ENCODE peak calls at places on chromosomes 2 and 18, in eight cellular contexts. V is left ventricle myocardium inferior, B is suprapubic skin, O is AG09309, W is retinal pigment epithelial cell, T is astrocyte of the spinal cord, G is uterus, H is lung. Z is an unnamed sample.

GRCh38 chr2:232890896-232891601 is 21.0 kb downstream of the SNORC start:
- DNase-seq in V (peak), B (peak), O (no peak), W (no peak), T (peak), G (no peak), H (peak), Z (peak)

GRCh38 chr2:120632796-120633646 is 102.6 kb upstream of the GLI2 start:
- DNase-seq in V (no peak), B (no peak), O (no peak), W (no peak), T (no peak), G (peak), H (no peak), Z (no peak)

GRCh38 chr2:235856151-235856819 is 311.9 kb downstream of the GBX2 start:
- DNase-seq in V (no peak), B (no peak), O (no peak), W (no peak), T (no peak), G (no peak), H (no peak), Z (no peak)

GRCh38 chr2:209391776-209392401 is 32.0 kb upstream of the MAP2 start:
- DNase-seq in V (no peak), B (no peak), O (no peak), W (no peak), T (peak), G (no peak), H (no peak), Z (peak)

GRCh38 chr18:76621782-76622495 is 126.9 kb upstream of the ZNF516 start:
- DNase-seq in V (no peak), B (no peak), O (no peak), W (no peak), T (peak), G (no peak), H (no peak), Z (peak)

GRCh38 chr2:84748339-84748738 is 132.5 kb downstream of the TRABD2A start:
- DNase-seq in V (no peak), B (no peak), O (no peak), W (no peak), T (no peak), G (no peak), H (no peak), Z (no peak)

GRCh38 chr18:57621252-57621607 is 406 bp downstream of the NARS1 start:
- DNase-seq in V (no peak), B (no peak), O (no peak), W (no peak), T (no peak), G (no peak), H (peak), Z (no peak)

GRCh38 chr18:1954583-1955312 is 616.6 kb downstream of the METTL4 start:
- DNase-seq in V (no peak), B (no peak), O (no peak), W (no peak), T (no peak), G (no peak), H (no peak), Z (no peak)

GRCh38 chr18:8942021-8942908 is 160.2 kb upstream of the NDUFV2 start:
- DNase-seq in V (no peak), B (no peak), O (no peak), W (no peak), T (no peak), G (no peak), H (no peak), Z (no peak)

GRCh38 chr2:213545964-213546363 is 261.7 kb downstream of the SPAG16 start:
- DNase-seq in V (no peak), B (no peak), O (no peak), W (no peak), T (no peak), G (no peak), H (no peak), Z (no peak)

GRCh38 chr2:20474757-20475566 is 28.1 kb downstream of the RHOB start:
- DNase-seq in V (no peak), B (peak), O (no peak), W (no peak), T (no peak), G (peak), H (no peak), Z (no peak)

GRCh38 chr2:152189622-152190495 is 14.3 kb upstream of the STAM2 start:
- DNase-seq in V (no peak), B (no peak), O (peak), W (peak), T (peak), G (peak), H (no peak), Z (peak)

GRCh38 chr2:160613466-160614153 is 120.0 kb upstream of the RBMS1 start:
- DNase-seq in V (no peak), B (no peak), O (peak), W (no peak), T (peak), G (no peak), H (no peak), Z (peak)

GRCh38 chr2:158932246-158932645 is 36.2 kb upstream of the TANC1 start:
- DNase-seq in V (no peak), B (no peak), O (no peak), W (no peak), T (peak), G (no peak), H (no peak), Z (peak)

GRCh38 chr18:40179647-40180175 is 1775.3 kb upstream of the PIK3C3 start:
- DNase-seq in V (no peak), B (no peak), O (no peak), W (no peak), T (peak), G (no peak), H (no peak), Z (peak)

GRCh38 chr18:13026583-13027270 is 35.6 kb downstream of the CEP192 start:
- DNase-seq in V (no peak), B (no peak), O (no peak), W (no peak), T (peak), G (no peak), H (no peak), Z (peak)

GRCh38 chr2:27079233-27080139 is 1.1 kb downstream of the EMILIN1 start:
- DNase-seq in V (no peak), B (no peak), O (no peak), W (no peak), T (no peak), G (no peak), H (no peak), Z (no peak)

GRCh38 chr2:8685697-8686358 is 4.0 kb downstream of the ID2 start:
- DNase-seq in V (peak), B (peak), O (no peak), W (no peak), T (peak), G (peak), H (peak), Z (peak)

GRCh38 chr2:113117594-113118262 is 9.7 kb upstream of the IL1RN start:
- DNase-seq in V (no peak), B (peak), O (peak), W (peak), T (peak), G (no peak), H (peak), Z (peak)

GRCh38 chr2:190646780-190647626 is 1.9 kb upstream of the NAB1 start:
- DNase-seq in V (no peak), B (no peak), O (no peak), W (no peak), T (peak), G (no peak), H (no peak), Z (no peak)
- H3K4me3 ChIP-seq in V (peak), B (peak), O (no peak), W (no peak), T (no peak), G (no peak), H (no peak), Z (no peak)

GRCh38 chr18:53152478-53152877 is 812.5 kb downstream of the DCC start:
- DNase-seq in V (no peak), B (no peak), O (no peak), W (no peak), T (no peak), G (no peak), H (no peak), Z (no peak)
- TF ChIP-seq CTCF in V (no peak), B (no peak), O (no peak), W (no peak), T (no peak), G (no peak), H (no peak), Z (no peak)

GRCh38 chr2:231601356-231602229 is 8.9 kb downstream of the TEX44 start:
- DNase-seq in V (peak), B (peak), O (no peak), W (peak), T (peak), G (peak), H (peak), Z (peak)
- H3K4me3 ChIP-seq in V (no peak), B (no peak), O (no peak), W (no peak), T (no peak), G (no peak), H (no peak), Z (no peak)

GRCh38 chr2:39667142-39667880 is 1.6 kb downstream of the TMEM178A start:
- DNase-seq in V (no peak), B (no peak), O (no peak), W (no peak), T (no peak), G (no peak), H (no peak), Z (no peak)

GRCh38 chr2:39667881-39668276 is 2.2 kb downstream of the TMEM178A start:
- DNase-seq in V (no peak), B (no peak), O (no peak), W (no peak), T (no peak), G (no peak), H (no peak), Z (no peak)

GRCh38 chr2:39673018-39673417 is 7.3 kb downstream of the TMEM178A start:
- DNase-seq in V (no peak), B (no peak), O (no peak), W (no peak), T (no peak), G (no peak), H (no peak), Z (no peak)

GRCh38 chr2:39668576-39668975 is 2.9 kb downstream of the TMEM178A start:
- DNase-seq in V (no peak), B (no peak), O (no peak), W (no peak), T (no peak), G (no peak), H (no peak), Z (no peak)

DNA sequence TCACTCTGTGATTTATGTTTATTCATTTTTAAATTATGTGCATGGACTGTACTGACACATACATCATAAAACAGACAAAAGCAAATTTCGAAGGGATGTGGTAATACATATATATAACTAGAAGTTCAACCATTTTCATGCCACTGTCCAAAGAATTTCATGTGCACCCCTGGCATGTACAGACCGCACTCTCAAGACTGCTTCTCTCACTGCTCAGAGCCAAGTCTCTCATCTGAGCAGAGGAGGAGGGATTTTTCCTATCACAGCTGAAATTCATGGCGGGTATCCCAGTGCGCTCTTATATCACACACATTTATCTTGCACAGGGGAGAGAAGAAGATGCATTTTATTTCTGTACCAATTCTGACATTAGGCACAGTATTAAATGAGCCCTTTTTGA is 5.9 kb downstream of the TMEM178A start:
- DNase-seq in V (no peak), B (no peak), O (no peak), W (no peak), T (no peak), G (no peak), H (no peak), Z (no peak)
- TF ChIP-seq CTCF in V (no peak), B (no peak), O (no peak), W (no peak), T (no peak), G (no peak), H (no peak), Z (no peak)

DNA sequence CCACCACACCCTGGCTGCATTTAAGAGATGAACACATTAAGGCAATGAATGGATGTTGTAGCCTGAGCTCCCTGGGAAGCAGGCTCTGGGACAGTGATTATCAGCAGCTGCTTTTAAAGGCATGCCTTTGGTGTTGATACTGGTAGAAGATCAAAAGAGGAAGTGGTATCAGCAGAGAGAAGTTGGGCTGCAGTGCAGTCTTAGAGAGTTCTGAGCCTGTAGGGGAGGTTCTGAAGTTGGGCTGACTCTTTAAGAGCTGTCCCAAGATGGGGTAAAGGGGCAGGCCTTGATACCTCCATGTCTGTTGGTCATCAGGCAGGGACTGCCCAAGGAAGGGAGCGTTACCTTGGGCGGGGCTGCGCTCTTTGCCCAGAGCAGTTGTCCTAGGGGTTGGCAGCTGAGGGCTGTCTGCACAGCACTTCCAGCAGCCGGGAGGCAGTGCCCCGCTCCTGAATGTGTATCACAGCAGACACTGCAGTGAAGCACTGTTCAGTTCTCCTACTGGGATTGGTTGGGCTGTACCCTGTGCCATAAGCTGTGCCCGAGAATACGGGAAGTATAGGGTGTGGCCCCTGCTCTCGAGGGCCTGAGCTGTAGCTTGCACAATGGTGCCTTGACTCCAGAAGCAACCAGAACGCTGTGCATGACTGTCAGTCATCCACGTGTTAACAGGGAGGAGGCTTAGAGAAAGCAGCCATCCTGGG is 177.0 kb downstream of the CTIF start:
- DNase-seq in V (no peak), B (no peak), O (no peak), W (no peak), T (no peak), G (no peak), H (peak), Z (peak)
- H3K4me3 ChIP-seq in V (no peak), B (no peak), O (no peak), W (no peak), T (no peak), G (no peak), H (no peak), Z (no peak)

GRCh38 chr2:108583903-108584520 is 49.7 kb downstream of the LIMS1 start:
- DNase-seq in V (no peak), B (peak), O (peak), W (no peak), T (peak), G (peak), H (peak), Z (peak)
- TF ChIP-seq CTCF in V (peak), B (peak), O (peak), W (peak), T (peak), G (peak), H (peak), Z (peak)

DNA sequence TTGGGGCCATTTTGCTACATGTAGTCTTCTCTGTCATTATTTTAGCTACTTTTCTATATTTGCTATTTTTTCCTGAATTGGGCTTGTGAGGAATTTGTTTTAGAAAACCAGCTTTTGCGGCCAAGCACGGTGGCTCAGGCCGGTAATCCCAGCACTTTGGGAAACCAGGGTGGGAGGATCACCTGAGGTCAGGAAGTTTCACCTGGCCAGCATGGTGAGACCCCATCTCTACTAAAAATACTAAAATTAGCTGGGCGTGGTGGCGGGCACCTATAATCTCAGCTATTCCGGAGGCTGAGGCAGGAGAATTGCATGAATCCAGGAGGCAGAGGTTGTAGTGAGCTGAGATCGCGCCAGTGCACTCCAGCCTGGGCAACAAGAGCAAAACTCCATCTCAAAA is 4.7 kb downstream of the SEPTIN2 start:
- DNase-seq in V (no peak), B (no peak), O (no peak), W (no peak), T (no peak), G (no peak), H (no peak), Z (no peak)
- H3K4me3 ChIP-seq in V (no peak), B (no peak), O (no peak), W (no peak), T (no peak), G (no peak), H (no peak), Z (no peak)

GRCh38 chr2:24124003-24124585 is 825 bp downstream of the FAM228B start:
- DNase-seq in V (no peak), B (no peak), O (no peak), W (no peak), T (peak), G (no peak), H (no peak), Z (no peak)
- TF ChIP-seq CTCF in V (no peak), B (no peak), O (no peak), W (no peak), T (no peak), G (no peak), H (no peak), Z (no peak)